ENCODE peak calls at places on chromosome 4, in four cellular contexts. A, Z, L and U are unnamed samples.
A peak's percentile ranks its signal among the peaks of the same experiment; 100 is the strongest.

GRCh38 chr4:123352240-123352945 is 44.2 kb upstream of the SPRY1 start:
- DNase-seq in Z (no peak), A (no peak), L (no peak), U (no peak)

GRCh38 chr4:85603437-85604336 is 128.7 kb downstream of the ARHGAP24 start:
- DNase-seq in L (no peak), Z (no peak), A (no peak), U (peak; percentile 43)

GRCh38 chr4:91681544-91681943 is 622.2 kb upstream of the GRID2 start:
- DNase-seq in L (no peak), A (no peak), Z (no peak), U (no peak)

GRCh38 chr4:147118523-147118922 is 172.9 kb upstream of the TTC29 start:
- DNase-seq in L (no peak), Z (peak; percentile 31), A (no peak), U (no peak)

GRCh38 chr4:95362906-95363578 is 185.7 kb downstream of the UNC5C start:
- DNase-seq in L (peak; percentile 43), A (peak; percentile 39), Z (no peak), U (peak; percentile 48)

GRCh38 chr4:145203400-145203799 is 23.0 kb upstream of the OTUD4 start:
- DNase-seq in A (no peak), L (no peak), Z (no peak), U (no peak)

GRCh38 chr4:99027304-99027703 is 31.8 kb downstream of the METAP1 start:
- DNase-seq in A (no peak), Z (no peak), L (no peak), U (no peak)

GRCh38 chr4:145954924-145955339 is 16.3 kb upstream of the ZNF827 start:
- DNase-seq in A (no peak), Z (no peak), L (peak; percentile 67), U (no peak)

GRCh38 chr4:40933272-40934053 is 183.7 kb downstream of the NSUN7 start:
- DNase-seq in A (no peak), L (no peak), Z (no peak), U (peak; percentile 20)

GRCh38 chr4:89110541-89110985 is 770 bp upstream of the TIGD2 start:
- DNase-seq in L (no peak), A (peak; percentile 39), Z (no peak), U (no peak)

GRCh38 chr4:183366436-183366835 is 44.2 kb upstream of the CLDN24 start:
- DNase-seq in L (no peak), A (no peak), Z (no peak), U (no peak)
- TF ChIP-seq USF1 in L (no peak), A (no peak), Z (no peak), U (no peak)

GRCh38 chr4:13535118-13535517 is 9.2 kb downstream of the NKX3-2 start:
- DNase-seq in L (no peak), A (no peak), Z (no peak), U (peak; percentile 15)

GRCh38 chr4:13535708-13536361 is 8.5 kb downstream of the NKX3-2 start:
- DNase-seq in Z (no peak), L (no peak), A (no peak), U (peak; percentile 52)

GRCh38 chr4:13536607-13537006 is 7.7 kb downstream of the NKX3-2 start:
- DNase-seq in Z (no peak), A (no peak), L (no peak), U (peak; percentile 11)

GRCh38 chr4:13533670-13534343 is 10.5 kb downstream of the NKX3-2 start:
- DNase-seq in L (no peak), A (no peak), Z (no peak), U (peak; percentile 15)

GRCh38 chr4:13534344-13535063 is 9.8 kb downstream of the NKX3-2 start:
- DNase-seq in Z (no peak), A (no peak), L (no peak), U (peak; percentile 20)
- TF ChIP-seq USF1 in Z (no peak), A (no peak), L (no peak), U (no peak)

DNA sequence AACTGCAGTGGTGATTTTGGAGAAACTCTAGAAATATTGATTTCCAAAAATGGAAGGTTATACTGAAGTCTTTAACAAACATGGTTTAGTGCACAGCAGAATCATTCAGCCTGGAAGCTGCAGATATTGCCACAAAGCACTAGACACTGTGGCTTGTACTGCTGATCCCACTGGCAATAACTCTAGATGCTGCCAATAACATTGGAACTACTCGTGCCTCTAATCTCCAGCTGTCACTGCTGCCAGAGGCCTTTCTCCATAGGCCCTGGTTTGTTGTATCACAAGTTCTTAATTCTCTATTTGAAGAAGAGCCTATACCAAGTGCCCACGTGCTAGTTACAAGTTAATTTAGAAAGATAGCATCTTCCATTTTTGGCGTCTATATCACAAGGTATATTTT is 19.3 kb downstream of the DMP1 start:
- DNase-seq in L (no peak), Z (no peak), A (no peak), U (no peak)
- TF ChIP-seq USF1 in L (no peak), Z (no peak), A (no peak), U (no peak)

DNA sequence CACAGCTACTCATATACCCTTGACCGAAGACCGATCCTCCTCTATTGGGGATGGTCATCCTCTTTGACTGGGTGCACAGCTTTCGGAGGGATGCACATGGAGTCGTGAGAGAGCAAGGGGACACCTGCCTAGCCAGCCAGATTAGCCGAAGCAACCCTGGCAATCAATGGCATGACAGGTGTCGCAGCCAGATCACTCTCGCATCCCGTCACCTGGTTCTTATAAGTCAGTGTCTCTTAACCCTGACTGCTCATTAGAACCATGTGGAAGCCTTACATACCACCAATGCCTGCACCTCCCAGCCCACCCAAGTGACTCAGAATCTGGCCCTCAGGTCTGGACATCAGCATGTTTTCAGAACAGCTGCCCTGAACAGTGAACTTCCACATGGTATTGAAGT is 249.7 kb downstream of the EVC2 start:
- DNase-seq in Z (no peak), L (no peak), A (no peak), U (no peak)
- TF ChIP-seq USF1 in Z (no peak), L (no peak), A (no peak), U (no peak)

GRCh38 chr4:126778348-126778747 is 854.4 kb upstream of the INTU start:
- DNase-seq in Z (no peak), L (peak; percentile 35), A (no peak), U (no peak)
- TF ChIP-seq USF1 in Z (no peak), L (no peak), A (no peak), U (no peak)

DNA sequence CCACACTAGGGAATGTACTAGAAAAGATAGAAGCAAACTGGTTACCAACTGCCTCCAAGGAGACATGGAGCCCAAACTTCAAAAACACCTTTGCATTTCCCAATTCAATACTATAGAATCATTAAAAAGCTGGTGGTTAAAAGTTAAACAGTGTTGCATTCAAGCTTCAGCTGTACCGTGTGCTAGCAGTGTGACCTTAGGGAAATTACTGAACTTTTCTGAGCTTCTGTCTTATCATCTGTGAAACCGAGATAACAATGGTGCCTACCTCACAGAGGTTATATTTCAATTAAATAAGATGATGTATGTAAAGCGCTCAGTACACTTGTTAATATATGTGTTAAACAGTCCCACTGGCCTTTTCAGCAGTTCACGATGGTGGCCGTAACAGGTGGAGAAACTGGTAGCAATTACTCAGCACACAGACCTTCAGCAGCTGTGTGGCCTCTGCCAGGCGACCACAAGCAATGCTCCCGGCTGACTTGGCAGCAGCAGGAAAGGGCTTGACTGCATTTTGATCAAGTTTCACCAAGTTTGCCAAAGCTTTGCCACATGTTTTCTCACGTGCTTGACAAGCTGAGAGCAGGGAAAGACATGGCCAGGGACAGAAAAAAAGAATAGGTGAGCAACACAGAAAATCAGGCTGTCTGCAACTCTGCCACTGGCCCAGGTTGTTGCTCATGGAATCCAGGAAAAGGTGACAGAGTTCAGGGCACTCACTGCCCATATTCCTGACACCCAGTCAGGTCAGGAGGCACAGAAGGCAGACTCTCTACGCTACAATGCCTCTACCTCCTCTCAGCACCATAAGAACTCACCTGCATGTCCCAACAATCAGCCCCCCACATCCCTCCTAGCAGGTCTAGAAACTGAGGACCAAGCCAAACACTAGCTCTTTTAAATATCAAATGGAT is 72.1 kb downstream of the PARM1 start:
- DNase-seq in L (no peak), A (no peak), Z (peak; percentile 71), U (no peak)
- TF ChIP-seq USF1 in L (no peak), A (no peak), Z (no peak), U (no peak)

DNA sequence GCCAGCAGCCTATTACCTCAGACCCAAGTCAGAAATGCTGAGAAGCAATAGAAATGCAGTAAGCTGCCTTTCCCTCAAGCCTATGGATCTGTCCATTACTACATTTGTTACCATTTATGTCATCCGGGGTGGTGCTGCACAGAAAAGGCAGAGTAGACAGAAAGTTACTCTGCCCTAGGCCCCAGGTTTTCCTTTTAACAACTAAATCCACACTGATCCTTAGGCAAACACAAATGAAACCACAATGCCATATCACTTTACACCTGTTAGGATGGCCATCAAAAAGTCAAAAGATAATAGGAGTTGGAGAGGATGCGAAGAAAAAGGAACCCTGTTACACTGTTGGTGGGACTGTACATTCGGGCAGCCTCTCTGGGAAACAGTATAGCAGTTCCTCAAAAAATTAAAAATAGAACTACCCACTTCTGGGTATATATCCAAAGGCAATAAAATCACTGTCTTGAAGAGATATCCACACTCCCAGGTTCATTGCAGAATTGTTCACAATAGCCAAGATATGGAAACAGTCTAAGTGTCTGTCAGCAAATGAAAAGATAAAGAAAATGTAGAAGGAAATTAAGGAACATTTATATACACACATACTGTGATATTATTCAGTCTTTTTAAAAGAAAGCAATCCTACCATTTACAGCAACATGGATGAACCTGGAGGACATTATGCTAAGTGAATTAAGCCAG is 186.3 kb downstream of the NWD2 start:
- DNase-seq in A (no peak), L (no peak), Z (no peak), U (no peak)
- TF ChIP-seq USF1 in A (no peak), L (no peak), Z (no peak), U (no peak)